ENCODE peak calls at places on chromosome 12, in seven cellular contexts. One of them, this sample, is unnamed.
A peak's percentile ranks its signal among the peaks of the same experiment; 100 is the strongest.

GRCh38 chr12:13187399-13187798 is 9.1 kb upstream of the EMP1 start:
- DNase-seq in NCI-H2081: no peak
- DNase-seq in fibroblast of the aortic adventitia: peak; percentile 92
- DNase-seq in spleen: no peak
- DNase-seq in heart right ventricle: no peak
- DNase-seq in ureter: no peak
- DNase-seq in LHCN-M2: peak; percentile 77
- DNase-seq in this sample: no peak

GRCh38 chr12:96981053-96981452 is 74.0 kb downstream of the NEDD1 start:
- DNase-seq in ureter: no peak
- DNase-seq in LHCN-M2: peak; percentile 88
- DNase-seq in fibroblast of the aortic adventitia: peak; percentile 84
- DNase-seq in spleen: no peak
- DNase-seq in NCI-H2081: peak; percentile 41
- DNase-seq in heart right ventricle: no peak
- DNase-seq in this sample: no peak

GRCh38 chr12:122350444-122350843 is 72.0 kb downstream of the CLIP1 start:
- DNase-seq in LHCN-M2: peak; percentile 45
- DNase-seq in heart right ventricle: peak; percentile 68
- DNase-seq in NCI-H2081: no peak
- DNase-seq in spleen: no peak
- DNase-seq in fibroblast of the aortic adventitia: peak; percentile 98
- DNase-seq in ureter: no peak
- DNase-seq in this sample: no peak

GRCh38 chr12:123532808-123533649 is 490 bp downstream of the RILPL1 start:
- DNase-seq in heart right ventricle: peak; percentile 58
- DNase-seq in LHCN-M2: peak; percentile 48
- DNase-seq in fibroblast of the aortic adventitia: peak; percentile 34
- DNase-seq in spleen: peak; percentile 85
- DNase-seq in NCI-H2081: no peak
- DNase-seq in ureter: peak; percentile 52
- DNase-seq in this sample: peak; percentile 71

GRCh38 chr12:49962861-49963765 is 1.4 kb downstream of the AQP5 start:
- DNase-seq in LHCN-M2: peak; percentile 80
- DNase-seq in spleen: peak; percentile 71
- DNase-seq in fibroblast of the aortic adventitia: no peak
- DNase-seq in NCI-H2081: peak; percentile 33
- DNase-seq in heart right ventricle: peak; percentile 77
- DNase-seq in ureter: peak; percentile 87
- DNase-seq in this sample: no peak

GRCh38 chr12:110931315-110931728 is 10.9 kb upstream of the MYL2 start:
- DNase-seq in ureter: no peak
- DNase-seq in spleen: peak; percentile 48
- DNase-seq in NCI-H2081: no peak
- DNase-seq in fibroblast of the aortic adventitia: no peak
- DNase-seq in heart right ventricle: peak; percentile 82
- DNase-seq in LHCN-M2: peak; percentile 9
- DNase-seq in this sample: no peak

GRCh38 chr12:45833401-45833800 is 103.9 kb downstream of the ARID2 start:
- DNase-seq in LHCN-M2: no peak
- DNase-seq in spleen: no peak
- DNase-seq in heart right ventricle: no peak
- DNase-seq in NCI-H2081: no peak
- DNase-seq in ureter: no peak
- DNase-seq in fibroblast of the aortic adventitia: no peak
- DNase-seq in this sample: no peak

GRCh38 chr12:96258451-96258933 is 64.3 kb downstream of the ELK3 start:
- DNase-seq in LHCN-M2: peak; percentile 79
- DNase-seq in spleen: peak; percentile 52
- DNase-seq in NCI-H2081: no peak
- DNase-seq in ureter: no peak
- DNase-seq in heart right ventricle: peak; percentile 70
- DNase-seq in fibroblast of the aortic adventitia: peak; percentile 91
- DNase-seq in this sample: no peak

GRCh38 chr12:104615048-104615561 is 158.4 kb downstream of the CHST11 start:
- DNase-seq in NCI-H2081: no peak
- DNase-seq in fibroblast of the aortic adventitia: peak; percentile 95
- DNase-seq in ureter: no peak
- DNase-seq in spleen: no peak
- DNase-seq in LHCN-M2: no peak
- DNase-seq in heart right ventricle: peak; percentile 48
- DNase-seq in this sample: no peak

GRCh38 chr12:112616469-112617190 is 174.9 kb upstream of the RPH3A start:
- DNase-seq in fibroblast of the aortic adventitia: no peak
- DNase-seq in LHCN-M2: no peak
- DNase-seq in ureter: no peak
- DNase-seq in heart right ventricle: no peak
- DNase-seq in spleen: no peak
- DNase-seq in NCI-H2081: no peak
- DNase-seq in this sample: no peak

GRCh38 chr12:52543985-52544888 is 8.7 kb downstream of the KRT71 start:
- DNase-seq in LHCN-M2: peak; percentile 7
- DNase-seq in spleen: peak; percentile 46
- DNase-seq in ureter: no peak
- DNase-seq in fibroblast of the aortic adventitia: no peak
- DNase-seq in NCI-H2081: no peak
- DNase-seq in heart right ventricle: peak; percentile 47
- DNase-seq in this sample: no peak

GRCh38 chr12:77102691-77103090 is 37.3 kb upstream of the E2F7 start:
- DNase-seq in ureter: no peak
- DNase-seq in heart right ventricle: no peak
- DNase-seq in NCI-H2081: no peak
- DNase-seq in LHCN-M2: peak; percentile 72
- DNase-seq in fibroblast of the aortic adventitia: peak; percentile 80
- DNase-seq in spleen: no peak
- DNase-seq in this sample: no peak

GRCh38 chr12:116773276-116773731 is 35.2 kb downstream of the RNFT2 start:
- DNase-seq in heart right ventricle: no peak
- DNase-seq in spleen: peak; percentile 4
- DNase-seq in ureter: no peak
- DNase-seq in NCI-H2081: no peak
- DNase-seq in fibroblast of the aortic adventitia: peak; percentile 22
- DNase-seq in LHCN-M2: no peak
- DNase-seq in this sample: no peak

GRCh38 chr12:47946413-47947107 is 16.8 kb upstream of the TMEM106C start:
- DNase-seq in spleen: no peak
- DNase-seq in heart right ventricle: no peak
- DNase-seq in NCI-H2081: no peak
- DNase-seq in ureter: no peak
- DNase-seq in fibroblast of the aortic adventitia: no peak
- DNase-seq in LHCN-M2: peak; percentile 42
- DNase-seq in this sample: no peak

GRCh38 chr12:110256780-110257431 is 24.1 kb upstream of the ATP2A2 start:
- DNase-seq in spleen: no peak
- DNase-seq in NCI-H2081: no peak
- DNase-seq in ureter: no peak
- DNase-seq in fibroblast of the aortic adventitia: no peak
- DNase-seq in LHCN-M2: no peak
- DNase-seq in heart right ventricle: peak; percentile 57
- DNase-seq in this sample: no peak

This sample was measured in type B pancreatic cell.